ENCODE peak calls at places on chromosome 1, in ten cellular contexts. H is progenitor cell of endocrine pancreas; D is fibroblast of the aortic adventitia; Q is stimulated activated CD4-positive, alpha-beta T cell treated with anti-CD3 and anti-CD28 coated beads, Interleukin-4, amount 100 ng/mL, for 1 hour; K is WTC11; M is stomach; O is EH; J is activated CD4-positive, alpha-beta memory T cell treated with anti-CD3 and anti-CD28 coated beads for 36 hours; N is left cardiac atrium; A is RPMI8226. C is an unnamed sample.

GRCh38 chr1:16076003-16076870 is 2.8 kb upstream of the FAM131C start:
- DNase-seq in H (no peak), D (peak), Q (no peak), K (no peak), M (no peak), O (peak), J (no peak), N (peak), A (no peak), C (no peak)

GRCh38 chr1:245290836-245291235 is 136.1 kb downstream of the KIF26B start:
- DNase-seq in H (no peak), D (peak), Q (no peak), K (no peak), M (no peak), O (no peak), J (no peak), N (no peak), A (no peak), C (no peak)

GRCh38 chr1:7121622-7121988 is 336.4 kb downstream of the CAMTA1 start:
- DNase-seq in H (no peak), D (no peak), Q (no peak), K (no peak), M (peak), O (no peak), J (no peak), N (peak), A (no peak), C (no peak)

GRCh38 chr1:1937549-1938275 is 18.6 kb upstream of the TMEM52 start:
- DNase-seq in H (no peak), D (no peak), Q (no peak), K (no peak), M (no peak), O (no peak), J (no peak), N (no peak), A (no peak), C (no peak)

GRCh38 chr1:9490605-9491339 is 48.5 kb upstream of the SLC25A33 start:
- DNase-seq in H (peak), D (peak), Q (peak), K (peak), M (peak), O (peak), J (peak), N (peak), A (peak), C (peak)

GRCh38 chr1:1173793-1174415 is at the start of gene TTLL10:
- DNase-seq in H (peak), D (no peak), Q (peak), K (peak), M (no peak), O (no peak), J (peak), N (peak), A (peak), C (no peak)

GRCh38 chr1:160997323-160998038 is 23.5 kb downstream of the F11R start:
- DNase-seq in H (no peak), D (peak), Q (peak), K (peak), M (peak), O (peak), J (peak), N (peak), A (peak), C (peak)

GRCh38 chr1:229664133-229664689 is 38.2 kb downstream of the URB2 start:
- DNase-seq in H (no peak), D (no peak), Q (peak), K (no peak), M (peak), O (peak), J (peak), N (peak), A (no peak), C (peak)

GRCh38 chr1:30258876-30259275 is 464.5 kb downstream of the MATN1 start:
- DNase-seq in H (no peak), D (no peak), Q (no peak), K (no peak), M (no peak), O (no peak), J (no peak), N (no peak), A (no peak), C (no peak)

GRCh38 chr1:96880626-96881025 is 159.0 kb downstream of the PTBP2 start:
- DNase-seq in H (no peak), D (peak), Q (no peak), K (no peak), M (no peak), O (peak), J (no peak), N (no peak), A (no peak), C (no peak)

GRCh38 chr1:29498126-29499100 is 262.1 kb downstream of the PTPRU start:
- DNase-seq in H (no peak), D (no peak), Q (no peak), K (no peak), M (peak), O (peak), J (no peak), N (no peak), A (no peak), C (no peak)

C was measured in activated T-cell treated with anti-CD3 and anti-CD28 coated beads, Interleukin-2, amount 50 U/mL, for 48 hours.